ENCODE peak calls at places on chromosomes 11 and 22, in six cellular contexts. One of them, this sample, is unnamed.

GRCh38 chr11:104968365-104968855 is at the start of gene CASP4:
- DNase-seq in AG04450: peak
- DNase-seq in brain microvascular endothelial cell: peak
- DNase-seq in transverse colon: peak
- DNase-seq in HFF-Myc: peak
- DNase-seq in IMR-90: peak
- DNase-seq in this sample: peak

GRCh38 chr22:46764140-46764680 is 1.8 kb downstream of the TBC1D22A start:
- DNase-seq in AG04450: no peak
- DNase-seq in brain microvascular endothelial cell: no peak
- DNase-seq in transverse colon: no peak
- DNase-seq in IMR-90: peak
- DNase-seq in HFF-Myc: no peak
- DNase-seq in this sample: no peak

GRCh38 chr11:33976351-33977199 is 75.0 kb upstream of the CAPRIN1 start:
- DNase-seq in transverse colon: no peak
- DNase-seq in brain microvascular endothelial cell: no peak
- DNase-seq in AG04450: no peak
- DNase-seq in HFF-Myc: no peak
- DNase-seq in IMR-90: peak
- DNase-seq in this sample: no peak

GRCh38 chr11:134592391-134592990 is 180.4 kb upstream of the B3GAT1 start:
- DNase-seq in AG04450: no peak
- DNase-seq in HFF-Myc: no peak
- DNase-seq in IMR-90: no peak
- DNase-seq in brain microvascular endothelial cell: peak
- DNase-seq in transverse colon: peak
- DNase-seq in this sample: no peak

GRCh38 chr11:48307760-48308386 is 1.9 kb downstream of the OR4S1 start:
- DNase-seq in AG04450: peak
- DNase-seq in IMR-90: peak
- DNase-seq in HFF-Myc: peak
- DNase-seq in brain microvascular endothelial cell: peak
- DNase-seq in transverse colon: peak
- DNase-seq in this sample: no peak

GRCh38 chr11:106828976-106829375 is 189.3 kb downstream of the GUCY1A2 start:
- DNase-seq in brain microvascular endothelial cell: no peak
- DNase-seq in AG04450: no peak
- DNase-seq in transverse colon: no peak
- DNase-seq in HFF-Myc: no peak
- DNase-seq in IMR-90: no peak
- DNase-seq in this sample: no peak

GRCh38 chr11:64343740-64344133 is 3.7 kb downstream of the CCDC88B start:
- DNase-seq in AG04450: no peak
- DNase-seq in HFF-Myc: no peak
- DNase-seq in brain microvascular endothelial cell: no peak
- DNase-seq in transverse colon: peak
- DNase-seq in IMR-90: no peak
- DNase-seq in this sample: no peak

GRCh38 chr11:79094601-79095000 is 346.2 kb downstream of the TENM4 start:
- DNase-seq in transverse colon: no peak
- DNase-seq in brain microvascular endothelial cell: no peak
- DNase-seq in HFF-Myc: no peak
- DNase-seq in IMR-90: no peak
- DNase-seq in AG04450: no peak
- DNase-seq in this sample: no peak

GRCh38 chr22:26047920-26048319 is 121.3 kb upstream of the SEZ6L start:
- DNase-seq in AG04450: no peak
- DNase-seq in IMR-90: no peak
- DNase-seq in transverse colon: no peak
- DNase-seq in brain microvascular endothelial cell: no peak
- DNase-seq in HFF-Myc: no peak
- DNase-seq in this sample: no peak

GRCh38 chr22:45302751-45303150 is 7.0 kb upstream of the FAM118A start:
- DNase-seq in AG04450: no peak
- DNase-seq in transverse colon: no peak
- DNase-seq in HFF-Myc: no peak
- DNase-seq in brain microvascular endothelial cell: no peak
- DNase-seq in IMR-90: no peak
- DNase-seq in this sample: no peak

GRCh38 chr22:50611341-50612060 is 10.9 kb downstream of the MAPK8IP2 start:
- DNase-seq in transverse colon: no peak
- DNase-seq in HFF-Myc: no peak
- DNase-seq in brain microvascular endothelial cell: no peak
- DNase-seq in AG04450: no peak
- DNase-seq in IMR-90: no peak
- DNase-seq in this sample: no peak

GRCh38 chr11:124482362-124483147 is 37.1 kb upstream of the OR8B8 start:
- DNase-seq in brain microvascular endothelial cell: peak
- DNase-seq in IMR-90: peak
- DNase-seq in HFF-Myc: no peak
- DNase-seq in transverse colon: no peak
- DNase-seq in AG04450: no peak
- DNase-seq in this sample: no peak

GRCh38 chr11:1307163-1307870 is 2.1 kb downstream of the TOLLIP start:
- DNase-seq in transverse colon: no peak
- DNase-seq in brain microvascular endothelial cell: no peak
- DNase-seq in IMR-90: no peak
- DNase-seq in AG04450: no peak
- DNase-seq in HFF-Myc: no peak
- DNase-seq in this sample: no peak

GRCh38 chr22:44019416-44019815 is 4.7 kb upstream of the PARVB start:
- DNase-seq in AG04450: no peak
- DNase-seq in HFF-Myc: no peak
- DNase-seq in brain microvascular endothelial cell: no peak
- DNase-seq in IMR-90: no peak
- DNase-seq in transverse colon: no peak
- DNase-seq in this sample: no peak

GRCh38 chr22:39535302-39535805 is 2.8 kb upstream of the RPS19BP1 start:
- DNase-seq in HFF-Myc: no peak
- DNase-seq in transverse colon: no peak
- DNase-seq in AG04450: no peak
- DNase-seq in brain microvascular endothelial cell: no peak
- DNase-seq in IMR-90: no peak
- DNase-seq in this sample: no peak

DNA sequence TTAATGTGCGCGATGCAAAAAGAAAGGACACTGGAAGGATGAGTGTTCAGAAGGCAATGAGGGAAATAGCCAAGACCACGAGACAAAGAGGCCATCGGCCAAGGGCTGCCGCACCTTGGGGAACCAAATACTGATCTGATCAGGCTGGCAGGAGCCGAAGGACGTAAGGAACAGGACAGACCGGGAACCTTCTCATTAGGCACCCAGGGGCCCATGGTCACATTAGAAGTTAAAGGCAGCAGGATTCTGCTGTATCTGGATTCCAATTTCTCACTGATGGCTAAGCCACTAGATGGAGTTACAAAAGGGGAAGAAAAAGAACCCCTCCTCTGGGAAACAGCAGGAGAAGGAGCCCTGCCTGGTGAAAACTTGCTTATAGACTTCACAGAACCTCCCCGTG is 28.8 kb upstream of the CPT1A start:
- DNase-seq in IMR-90: no peak
- DNase-seq in brain microvascular endothelial cell: no peak
- DNase-seq in AG04450: no peak
- DNase-seq in transverse colon: no peak
- DNase-seq in HFF-Myc: no peak
- DNase-seq in this sample: no peak
- H3K4me3 ChIP-seq in IMR-90: no peak
- H3K4me3 ChIP-seq in brain microvascular endothelial cell: peak
- H3K4me3 ChIP-seq in AG04450: peak
- H3K4me3 ChIP-seq in transverse colon: peak
- H3K4me3 ChIP-seq in HFF-Myc: peak
- H3K4me3 ChIP-seq in this sample: no peak

GRCh38 chr11:62726156-62727006 is 876 bp downstream of the HNRNPUL2 start:
- DNase-seq in transverse colon: no peak
- DNase-seq in IMR-90: no peak
- DNase-seq in HFF-Myc: no peak
- DNase-seq in AG04450: no peak
- DNase-seq in brain microvascular endothelial cell: no peak
- DNase-seq in this sample: no peak

GRCh38 chr11:62725686-62726085 is 1.6 kb downstream of the HNRNPUL2 start:
- DNase-seq in HFF-Myc: no peak
- DNase-seq in transverse colon: no peak
- DNase-seq in AG04450: no peak
- DNase-seq in brain microvascular endothelial cell: no peak
- DNase-seq in IMR-90: no peak
- DNase-seq in this sample: no peak

GRCh38 chr11:62719302-62719978 is 7.8 kb downstream of the HNRNPUL2 start:
- DNase-seq in HFF-Myc: no peak
- DNase-seq in AG04450: no peak
- DNase-seq in IMR-90: peak
- DNase-seq in transverse colon: no peak
- DNase-seq in brain microvascular endothelial cell: no peak
- DNase-seq in this sample: no peak

GRCh38 chr11:62724171-62724570 is 3.1 kb downstream of the HNRNPUL2 start:
- DNase-seq in brain microvascular endothelial cell: no peak
- DNase-seq in AG04450: no peak
- DNase-seq in IMR-90: no peak
- DNase-seq in transverse colon: no peak
- DNase-seq in HFF-Myc: no peak
- DNase-seq in this sample: no peak

DNA sequence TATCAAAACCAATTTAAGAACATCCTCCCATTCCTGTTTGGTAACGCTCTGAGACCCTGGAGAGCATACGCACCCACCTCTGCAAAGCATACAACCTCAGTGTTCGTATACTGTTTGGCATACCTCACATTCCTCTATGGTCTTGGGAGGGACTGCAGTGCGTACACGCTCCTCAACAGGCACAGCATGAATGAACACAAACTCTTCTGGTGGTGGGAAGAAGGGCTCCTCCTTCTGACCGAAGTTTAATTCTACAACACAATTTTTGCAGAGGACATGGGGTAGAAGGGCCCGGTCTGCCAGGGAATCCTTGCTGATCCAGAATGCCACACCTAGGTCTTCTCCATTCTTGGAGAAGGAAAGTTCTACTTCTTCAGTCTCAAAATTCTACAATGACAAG is 5.3 kb downstream of the HNRNPUL2 start:
- DNase-seq in transverse colon: no peak
- DNase-seq in brain microvascular endothelial cell: peak
- DNase-seq in IMR-90: peak
- DNase-seq in HFF-Myc: no peak
- DNase-seq in AG04450: no peak
- DNase-seq in this sample: peak
- TF ChIP-seq CTCF in transverse colon: no peak
- TF ChIP-seq CTCF in brain microvascular endothelial cell: peak
- TF ChIP-seq CTCF in IMR-90: no peak
- TF ChIP-seq CTCF in HFF-Myc: peak
- TF ChIP-seq CTCF in AG04450: peak
- TF ChIP-seq CTCF in this sample: peak

DNA sequence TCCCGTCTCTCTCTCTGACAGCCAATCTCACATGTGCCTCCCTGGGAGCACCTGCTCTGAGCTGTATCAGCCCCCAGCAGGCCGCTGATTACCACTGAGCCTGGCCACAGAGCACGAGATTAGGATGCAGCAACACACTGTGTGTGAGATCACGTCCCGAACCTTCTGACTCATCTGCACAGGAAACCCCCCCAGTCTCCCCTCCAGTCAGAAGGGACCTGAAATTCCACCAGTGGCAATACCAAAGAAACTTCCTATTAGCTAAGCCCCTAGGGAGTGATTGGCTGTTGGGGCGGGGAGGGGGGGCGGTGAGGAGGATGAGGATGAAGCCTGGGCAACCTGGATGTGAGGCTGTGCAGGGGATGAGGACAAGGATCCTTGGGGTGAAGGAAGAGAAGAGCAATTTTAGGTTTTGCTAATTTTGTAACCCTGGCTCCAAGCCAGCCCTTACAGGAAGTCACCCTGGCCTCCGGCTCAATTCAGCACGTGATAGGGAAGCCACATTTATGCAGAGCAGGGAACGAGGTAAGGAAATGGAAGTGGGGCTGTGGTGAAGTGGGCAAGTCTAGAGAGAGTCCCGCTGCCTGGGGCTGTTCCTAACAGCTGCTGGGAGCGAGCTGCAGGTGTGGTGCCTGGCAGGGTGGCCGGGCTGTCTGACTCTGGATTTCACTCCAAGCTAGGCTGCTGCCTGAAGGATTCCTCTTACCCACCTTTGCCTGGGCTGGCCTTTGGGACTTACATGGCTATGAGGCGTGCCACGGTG is 1.9 kb downstream of the SLC43A3 start:
- DNase-seq in brain microvascular endothelial cell: peak
- DNase-seq in IMR-90: peak
- DNase-seq in AG04450: peak
- DNase-seq in HFF-Myc: peak
- DNase-seq in transverse colon: peak
- DNase-seq in this sample: peak
- H3K4me3 ChIP-seq in brain microvascular endothelial cell: peak
- H3K4me3 ChIP-seq in IMR-90: no peak
- H3K4me3 ChIP-seq in AG04450: no peak
- H3K4me3 ChIP-seq in HFF-Myc: peak
- H3K4me3 ChIP-seq in transverse colon: no peak
- H3K4me3 ChIP-seq in this sample: no peak

GRCh38 chr11:128093689-128094088 is 493.7 kb downstream of the ETS1 start:
- DNase-seq in transverse colon: no peak
- DNase-seq in IMR-90: no peak
- DNase-seq in HFF-Myc: no peak
- DNase-seq in AG04450: no peak
- DNase-seq in brain microvascular endothelial cell: no peak
- DNase-seq in this sample: no peak

GRCh38 chr11:128098840-128099239 is 488.5 kb downstream of the ETS1 start:
- DNase-seq in HFF-Myc: no peak
- DNase-seq in AG04450: no peak
- DNase-seq in IMR-90: no peak
- DNase-seq in transverse colon: no peak
- DNase-seq in brain microvascular endothelial cell: no peak
- DNase-seq in this sample: no peak

GRCh38 chr11:128089962-128090361 is 497.4 kb downstream of the ETS1 start:
- DNase-seq in brain microvascular endothelial cell: no peak
- DNase-seq in transverse colon: no peak
- DNase-seq in HFF-Myc: no peak
- DNase-seq in AG04450: no peak
- DNase-seq in IMR-90: no peak
- DNase-seq in this sample: no peak

GRCh38 chr11:128095459-128096096 is 491.8 kb downstream of the ETS1 start:
- DNase-seq in AG04450: peak
- DNase-seq in brain microvascular endothelial cell: peak
- DNase-seq in IMR-90: peak
- DNase-seq in transverse colon: no peak
- DNase-seq in HFF-Myc: peak
- DNase-seq in this sample: peak
- TF ChIP-seq CTCF in AG04450: no peak
- TF ChIP-seq CTCF in brain microvascular endothelial cell: peak
- TF ChIP-seq CTCF in IMR-90: no peak
- TF ChIP-seq CTCF in transverse colon: no peak
- TF ChIP-seq CTCF in HFF-Myc: peak
- TF ChIP-seq CTCF in this sample: peak

GRCh38 chr22:17772963-17773605 is 1.2 kb downstream of the BID start:
- DNase-seq in transverse colon: no peak
- DNase-seq in IMR-90: peak
- DNase-seq in AG04450: no peak
- DNase-seq in HFF-Myc: no peak
- DNase-seq in brain microvascular endothelial cell: no peak
- DNase-seq in this sample: no peak
- H3K4me3 ChIP-seq in transverse colon: peak
- H3K4me3 ChIP-seq in IMR-90: peak
- H3K4me3 ChIP-seq in AG04450: peak
- H3K4me3 ChIP-seq in HFF-Myc: peak
- H3K4me3 ChIP-seq in brain microvascular endothelial cell: peak
- H3K4me3 ChIP-seq in this sample: peak